ENCODE peak calls at places on chromosomes 6 and 20, in nine cellular contexts. One of them, this sample, is unnamed.

GRCh38 chr20:13017235-13017634 is 8.5 kb downstream of the SPTLC3 start:
- DNase-seq in endothelial cell: no peak
- DNase-seq in stimulated activated CD8-positive, alpha-beta memory T cell treated with anti-CD3 and anti-CD28 coated beads, Interleukin-12 subunit alpha, Interleukin-12 subunit beta, amount 100 ng/mL, for 4 hours: no peak
- DNase-seq in omental fat pad: no peak
- DNase-seq in activated CD4-positive, alpha-beta T cell treated with anti-CD3 and anti-CD28 coated beads, Interleukin-2, amount 10 ng/mL, durations not matched to agents 7 days and 5 days: no peak
- DNase-seq in NCI-H460: no peak
- DNase-seq in B cell: no peak
- DNase-seq in activated naive CD8-positive, alpha-beta T cell treated with anti-CD3 and anti-CD28 coated beads, Interleukin-2, amount 50 U/mL, for 24 hours: no peak
- DNase-seq in HEK293T: no peak
- DNase-seq in this sample: no peak

GRCh38 chr6:29759457-29759856 is 36.2 kb downstream of the HLA-F start:
- DNase-seq in activated CD4-positive, alpha-beta T cell treated with anti-CD3 and anti-CD28 coated beads, Interleukin-2, amount 10 ng/mL, durations not matched to agents 7 days and 5 days: no peak
- DNase-seq in B cell: no peak
- DNase-seq in omental fat pad: no peak
- DNase-seq in NCI-H460: no peak
- DNase-seq in HEK293T: no peak
- DNase-seq in endothelial cell: no peak
- DNase-seq in activated naive CD8-positive, alpha-beta T cell treated with anti-CD3 and anti-CD28 coated beads, Interleukin-2, amount 50 U/mL, for 24 hours: no peak
- DNase-seq in stimulated activated CD8-positive, alpha-beta memory T cell treated with anti-CD3 and anti-CD28 coated beads, Interleukin-12 subunit alpha, Interleukin-12 subunit beta, amount 100 ng/mL, for 4 hours: no peak
- DNase-seq in this sample: no peak

GRCh38 chr6:35611235-35611634 is 77.5 kb downstream of the FKBP5 start:
- DNase-seq in NCI-H460: no peak
- DNase-seq in HEK293T: no peak
- DNase-seq in omental fat pad: no peak
- DNase-seq in stimulated activated CD8-positive, alpha-beta memory T cell treated with anti-CD3 and anti-CD28 coated beads, Interleukin-12 subunit alpha, Interleukin-12 subunit beta, amount 100 ng/mL, for 4 hours: no peak
- DNase-seq in B cell: no peak
- DNase-seq in endothelial cell: no peak
- DNase-seq in activated CD4-positive, alpha-beta T cell treated with anti-CD3 and anti-CD28 coated beads, Interleukin-2, amount 10 ng/mL, durations not matched to agents 7 days and 5 days: peak; percentile 48
- DNase-seq in activated naive CD8-positive, alpha-beta T cell treated with anti-CD3 and anti-CD28 coated beads, Interleukin-2, amount 50 U/mL, for 24 hours: peak; percentile 15
- DNase-seq in this sample: no peak

GRCh38 chr20:35618372-35619131 is 2.9 kb downstream of the SPAG4 start:
- DNase-seq in NCI-H460: no peak
- DNase-seq in endothelial cell: peak; percentile 24
- DNase-seq in stimulated activated CD8-positive, alpha-beta memory T cell treated with anti-CD3 and anti-CD28 coated beads, Interleukin-12 subunit alpha, Interleukin-12 subunit beta, amount 100 ng/mL, for 4 hours: no peak
- DNase-seq in B cell: peak; percentile 42
- DNase-seq in omental fat pad: no peak
- DNase-seq in activated CD4-positive, alpha-beta T cell treated with anti-CD3 and anti-CD28 coated beads, Interleukin-2, amount 10 ng/mL, durations not matched to agents 7 days and 5 days: peak; percentile 32
- DNase-seq in activated naive CD8-positive, alpha-beta T cell treated with anti-CD3 and anti-CD28 coated beads, Interleukin-2, amount 50 U/mL, for 24 hours: no peak
- DNase-seq in HEK293T: no peak
- DNase-seq in this sample: peak; percentile 43

GRCh38 chr6:88761237-88762031 is 202.0 kb downstream of the RNGTT start:
- DNase-seq in B cell: peak; percentile 64
- DNase-seq in omental fat pad: no peak
- DNase-seq in HEK293T: no peak
- DNase-seq in activated naive CD8-positive, alpha-beta T cell treated with anti-CD3 and anti-CD28 coated beads, Interleukin-2, amount 50 U/mL, for 24 hours: peak; percentile 3
- DNase-seq in activated CD4-positive, alpha-beta T cell treated with anti-CD3 and anti-CD28 coated beads, Interleukin-2, amount 10 ng/mL, durations not matched to agents 7 days and 5 days: no peak
- DNase-seq in endothelial cell: no peak
- DNase-seq in NCI-H460: no peak
- DNase-seq in stimulated activated CD8-positive, alpha-beta memory T cell treated with anti-CD3 and anti-CD28 coated beads, Interleukin-12 subunit alpha, Interleukin-12 subunit beta, amount 100 ng/mL, for 4 hours: no peak
- DNase-seq in this sample: no peak

GRCh38 chr6:135230702-135231468 is 49.8 kb downstream of the MYB start:
- DNase-seq in NCI-H460: no peak
- DNase-seq in omental fat pad: no peak
- DNase-seq in stimulated activated CD8-positive, alpha-beta memory T cell treated with anti-CD3 and anti-CD28 coated beads, Interleukin-12 subunit alpha, Interleukin-12 subunit beta, amount 100 ng/mL, for 4 hours: no peak
- DNase-seq in B cell: no peak
- DNase-seq in activated CD4-positive, alpha-beta T cell treated with anti-CD3 and anti-CD28 coated beads, Interleukin-2, amount 10 ng/mL, durations not matched to agents 7 days and 5 days: no peak
- DNase-seq in activated naive CD8-positive, alpha-beta T cell treated with anti-CD3 and anti-CD28 coated beads, Interleukin-2, amount 50 U/mL, for 24 hours: no peak
- DNase-seq in HEK293T: no peak
- DNase-seq in endothelial cell: no peak
- DNase-seq in this sample: peak; percentile 33

GRCh38 chr6:33956206-33956605 is 152.4 kb upstream of the MLN start:
- DNase-seq in activated CD4-positive, alpha-beta T cell treated with anti-CD3 and anti-CD28 coated beads, Interleukin-2, amount 10 ng/mL, durations not matched to agents 7 days and 5 days: no peak
- DNase-seq in stimulated activated CD8-positive, alpha-beta memory T cell treated with anti-CD3 and anti-CD28 coated beads, Interleukin-12 subunit alpha, Interleukin-12 subunit beta, amount 100 ng/mL, for 4 hours: no peak
- DNase-seq in B cell: no peak
- DNase-seq in endothelial cell: no peak
- DNase-seq in HEK293T: no peak
- DNase-seq in NCI-H460: no peak
- DNase-seq in activated naive CD8-positive, alpha-beta T cell treated with anti-CD3 and anti-CD28 coated beads, Interleukin-2, amount 50 U/mL, for 24 hours: no peak
- DNase-seq in omental fat pad: no peak
- DNase-seq in this sample: no peak

GRCh38 chr6:158347335-158347734 is 35.1 kb downstream of the TULP4 start:
- DNase-seq in stimulated activated CD8-positive, alpha-beta memory T cell treated with anti-CD3 and anti-CD28 coated beads, Interleukin-12 subunit alpha, Interleukin-12 subunit beta, amount 100 ng/mL, for 4 hours: no peak
- DNase-seq in HEK293T: no peak
- DNase-seq in omental fat pad: no peak
- DNase-seq in B cell: no peak
- DNase-seq in activated CD4-positive, alpha-beta T cell treated with anti-CD3 and anti-CD28 coated beads, Interleukin-2, amount 10 ng/mL, durations not matched to agents 7 days and 5 days: no peak
- DNase-seq in endothelial cell: no peak
- DNase-seq in NCI-H460: no peak
- DNase-seq in activated naive CD8-positive, alpha-beta T cell treated with anti-CD3 and anti-CD28 coated beads, Interleukin-2, amount 50 U/mL, for 24 hours: no peak
- DNase-seq in this sample: no peak

GRCh38 chr6:88663801-88664200 is 299.6 kb downstream of the RNGTT start:
- DNase-seq in HEK293T: no peak
- DNase-seq in activated naive CD8-positive, alpha-beta T cell treated with anti-CD3 and anti-CD28 coated beads, Interleukin-2, amount 50 U/mL, for 24 hours: no peak
- DNase-seq in stimulated activated CD8-positive, alpha-beta memory T cell treated with anti-CD3 and anti-CD28 coated beads, Interleukin-12 subunit alpha, Interleukin-12 subunit beta, amount 100 ng/mL, for 4 hours: no peak
- DNase-seq in NCI-H460: no peak
- DNase-seq in omental fat pad: no peak
- DNase-seq in endothelial cell: no peak
- DNase-seq in activated CD4-positive, alpha-beta T cell treated with anti-CD3 and anti-CD28 coated beads, Interleukin-2, amount 10 ng/mL, durations not matched to agents 7 days and 5 days: no peak
- DNase-seq in B cell: no peak
- DNase-seq in this sample: no peak

GRCh38 chr6:43717389-43717788 is 29.8 kb upstream of the MRPS18A start:
- DNase-seq in omental fat pad: no peak
- DNase-seq in activated naive CD8-positive, alpha-beta T cell treated with anti-CD3 and anti-CD28 coated beads, Interleukin-2, amount 50 U/mL, for 24 hours: no peak
- DNase-seq in activated CD4-positive, alpha-beta T cell treated with anti-CD3 and anti-CD28 coated beads, Interleukin-2, amount 10 ng/mL, durations not matched to agents 7 days and 5 days: no peak
- DNase-seq in B cell: no peak
- DNase-seq in stimulated activated CD8-positive, alpha-beta memory T cell treated with anti-CD3 and anti-CD28 coated beads, Interleukin-12 subunit alpha, Interleukin-12 subunit beta, amount 100 ng/mL, for 4 hours: no peak
- DNase-seq in HEK293T: no peak
- DNase-seq in endothelial cell: no peak
- DNase-seq in NCI-H460: no peak
- DNase-seq in this sample: no peak

GRCh38 chr6:34288581-34288980 is 39.8 kb upstream of the SMIM29 start:
- DNase-seq in activated CD4-positive, alpha-beta T cell treated with anti-CD3 and anti-CD28 coated beads, Interleukin-2, amount 10 ng/mL, durations not matched to agents 7 days and 5 days: peak; percentile 39
- DNase-seq in NCI-H460: no peak
- DNase-seq in endothelial cell: no peak
- DNase-seq in B cell: no peak
- DNase-seq in stimulated activated CD8-positive, alpha-beta memory T cell treated with anti-CD3 and anti-CD28 coated beads, Interleukin-12 subunit alpha, Interleukin-12 subunit beta, amount 100 ng/mL, for 4 hours: no peak
- DNase-seq in omental fat pad: no peak
- DNase-seq in HEK293T: no peak
- DNase-seq in activated naive CD8-positive, alpha-beta T cell treated with anti-CD3 and anti-CD28 coated beads, Interleukin-2, amount 50 U/mL, for 24 hours: no peak
- DNase-seq in this sample: no peak

This sample was measured in erythroblast.